ENCODE peak calls at places on chromosomes 3 and 15, in four cellular contexts. I is heart right ventricle, B is breast epithelium, D is HCT116. G is an unnamed sample.

GRCh38 chr3:197426161-197426566 is 127.8 kb upstream of the DLG1 start:
- DNase-seq in I (no peak), B (no peak), D (no peak), G (no peak)

GRCh38 chr3:112860898-112861297 is 14.2 kb upstream of the CD200R1L start:
- DNase-seq in B (no peak), I (no peak), D (no peak), G (no peak)

GRCh38 chr3:65672876-65673815 is 365.6 kb downstream of the MAGI1 start:
- DNase-seq in I (peak; percentile 55), B (no peak), D (peak; percentile 43), G (no peak)

GRCh38 chr15:31024979-31025378 is 33.6 kb upstream of the MTMR10 start:
- DNase-seq in I (no peak), D (no peak), B (no peak), G (no peak)

GRCh38 chr3:27533718-27534578 is 49.8 kb upstream of the SLC4A7 start:
- DNase-seq in B (peak; percentile 44), I (peak; percentile 40), D (peak; percentile 97), G (peak; percentile 95)

GRCh38 chr3:139353920-139354556 is 10.2 kb downstream of the MRPS22 start:
- DNase-seq in D (peak; percentile 60), B (no peak), I (no peak), G (peak; percentile 5)

GRCh38 chr3:64141476-64141875 is 83.8 kb downstream of the PRICKLE2 start:
- DNase-seq in D (no peak), I (no peak), B (no peak), G (no peak)

GRCh38 chr3:61141697-61142096 is 109.6 kb downstream of the FHIT start:
- DNase-seq in B (no peak), D (no peak), I (no peak), G (no peak)

GRCh38 chr3:189229421-189229820 is 57.6 kb downstream of the TPRG1 start:
- DNase-seq in D (no peak), B (no peak), I (no peak), G (no peak)

GRCh38 chr3:73601031-73601430 is 23.7 kb downstream of the PDZRN3 start:
- DNase-seq in I (no peak), B (no peak), D (no peak), G (no peak)

GRCh38 chr3:98534734-98535133 is 3.0 kb downstream of the GPR15 start:
- DNase-seq in B (no peak), I (no peak), D (no peak), G (no peak)

GRCh38 chr3:98532709-98533571 is 1.2 kb downstream of the GPR15 start:
- DNase-seq in B (no peak), D (no peak), I (no peak), G (no peak)

GRCh38 chr3:98536456-98537017 is 4.8 kb downstream of the GPR15 start:
- DNase-seq in B (no peak), D (no peak), I (no peak), G (no peak)

GRCh38 chr3:98532275-98532637 is 478 bp downstream of the GPR15 start:
- DNase-seq in D (no peak), I (no peak), B (no peak), G (no peak)

GRCh38 chr3:98534168-98534567 is 2.4 kb downstream of the GPR15 start:
- DNase-seq in B (no peak), D (no peak), I (no peak), G (no peak)
- H3K27ac ChIP-seq in B (no peak overlapping the region), D (peak overlapping the region; percentile 42), I (no peak overlapping the region), G (no peak overlapping the region)

DNA sequence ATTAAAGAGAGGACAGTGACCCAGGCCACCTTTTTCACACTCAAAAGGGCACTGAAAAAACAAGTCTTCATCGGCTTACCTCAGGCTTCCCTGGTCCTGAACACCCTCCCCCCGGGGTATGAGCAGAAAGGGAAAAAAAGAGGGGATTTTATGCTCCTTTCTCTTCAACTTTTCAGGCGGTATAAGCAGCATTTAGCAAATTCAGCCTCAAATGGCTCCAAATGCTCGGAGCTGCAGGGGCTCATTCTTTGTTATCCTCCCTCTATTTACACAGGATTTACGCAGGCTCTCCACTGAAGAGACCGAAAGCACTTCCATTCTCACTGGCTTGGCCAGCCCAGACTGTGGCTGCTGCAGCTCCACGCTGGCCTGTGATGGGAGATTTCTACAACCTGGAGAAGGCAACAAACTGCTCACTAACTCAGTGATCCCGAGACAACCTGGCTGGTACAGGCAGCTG is 54.5 kb downstream of the MEIS2 start:
- DNase-seq in I (no peak), D (no peak), B (no peak), G (no peak)
- H3K27ac ChIP-seq in I (peak overlapping the region; percentile 24), D (no peak overlapping the region), B (no peak overlapping the region), G (no peak overlapping the region)

DNA sequence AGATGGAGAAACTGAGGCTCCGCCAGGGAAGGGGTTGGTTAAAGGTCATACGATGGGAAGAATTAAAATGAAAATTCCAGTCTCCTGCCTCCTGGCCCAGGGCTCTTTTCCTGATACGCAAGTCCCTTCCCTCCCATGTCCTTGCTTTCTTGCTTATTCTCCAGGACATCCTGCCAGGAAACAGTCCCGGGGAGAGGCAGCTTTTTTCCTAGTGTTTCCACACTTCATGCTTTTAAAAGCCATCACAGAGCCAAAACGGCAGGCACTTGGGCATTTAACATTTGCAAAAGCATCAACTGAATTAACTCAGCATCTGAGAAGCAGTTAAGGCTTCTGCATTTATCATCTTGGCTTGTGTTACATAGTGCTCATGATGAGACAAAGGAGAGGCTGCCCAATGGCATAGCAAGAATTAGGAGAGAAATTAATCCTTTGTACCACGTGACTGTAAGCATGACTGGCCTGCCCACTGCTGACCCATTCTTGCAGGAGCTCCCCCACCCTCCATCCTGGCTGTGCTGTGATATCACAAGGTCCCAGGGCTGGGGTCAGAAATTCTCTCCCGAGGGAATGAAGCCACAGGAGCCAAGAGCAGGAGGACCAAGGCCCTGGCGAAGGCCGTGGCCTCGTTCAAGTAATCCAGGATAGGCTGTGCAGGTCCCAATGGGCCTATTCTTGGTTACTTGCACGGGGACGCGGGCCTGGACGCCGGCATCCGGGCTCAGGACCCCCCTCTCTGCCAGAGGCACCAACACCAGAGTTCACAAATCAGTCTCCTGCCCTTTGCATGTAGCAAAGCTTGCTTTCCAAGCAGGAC is 21.6 kb upstream of the VILL start:
- DNase-seq in B (no peak), D (no peak), I (no peak), G (no peak)
- H3K27ac ChIP-seq in B (no peak overlapping the region), D (no peak overlapping the region), I (peak overlapping the region; percentile 77), G (no peak overlapping the region)

DNA sequence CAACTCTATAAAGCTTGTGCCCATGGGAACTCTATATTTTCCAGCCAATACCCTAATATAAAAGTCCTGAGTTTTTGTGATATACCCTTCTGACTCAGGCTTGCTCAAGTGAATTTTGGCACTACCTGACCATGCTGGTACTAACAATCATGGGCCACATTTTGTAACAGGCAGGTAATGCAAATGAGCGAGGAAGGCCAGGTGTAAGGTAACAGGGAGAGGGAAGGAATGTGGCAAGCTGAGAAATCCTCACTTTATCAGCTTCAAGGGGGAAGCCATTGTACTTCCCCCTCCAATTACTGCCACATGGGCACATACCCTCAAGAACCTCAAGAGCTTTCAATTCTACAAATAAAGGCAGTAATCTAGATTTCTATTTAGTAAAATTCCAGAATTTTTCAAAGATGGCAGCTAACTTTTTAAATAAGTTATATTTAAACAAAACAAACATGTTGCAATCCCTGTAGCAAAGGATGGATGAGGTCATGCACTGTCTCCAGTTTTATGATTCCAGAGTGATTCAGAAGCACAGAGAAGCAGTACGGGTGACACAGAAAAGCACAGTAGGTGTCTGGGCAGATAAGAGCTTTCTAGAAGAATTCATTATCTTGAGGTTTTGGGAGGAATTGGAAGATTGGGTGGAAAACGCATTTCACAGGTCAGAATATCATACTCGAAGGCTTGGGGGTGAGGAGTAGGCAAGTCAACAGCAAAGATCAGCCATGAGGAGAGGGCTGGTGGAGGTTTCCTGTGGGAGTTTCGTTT is 87.6 kb downstream of the FOXP1 start:
- DNase-seq in I (no peak), D (no peak), B (no peak), G (peak; percentile 65)
- H3K27ac ChIP-seq in I (peak overlapping the region; percentile 36), D (no peak overlapping the region), B (peak overlapping the region; percentile 84), G (peak overlapping the region; percentile 94)

DNA sequence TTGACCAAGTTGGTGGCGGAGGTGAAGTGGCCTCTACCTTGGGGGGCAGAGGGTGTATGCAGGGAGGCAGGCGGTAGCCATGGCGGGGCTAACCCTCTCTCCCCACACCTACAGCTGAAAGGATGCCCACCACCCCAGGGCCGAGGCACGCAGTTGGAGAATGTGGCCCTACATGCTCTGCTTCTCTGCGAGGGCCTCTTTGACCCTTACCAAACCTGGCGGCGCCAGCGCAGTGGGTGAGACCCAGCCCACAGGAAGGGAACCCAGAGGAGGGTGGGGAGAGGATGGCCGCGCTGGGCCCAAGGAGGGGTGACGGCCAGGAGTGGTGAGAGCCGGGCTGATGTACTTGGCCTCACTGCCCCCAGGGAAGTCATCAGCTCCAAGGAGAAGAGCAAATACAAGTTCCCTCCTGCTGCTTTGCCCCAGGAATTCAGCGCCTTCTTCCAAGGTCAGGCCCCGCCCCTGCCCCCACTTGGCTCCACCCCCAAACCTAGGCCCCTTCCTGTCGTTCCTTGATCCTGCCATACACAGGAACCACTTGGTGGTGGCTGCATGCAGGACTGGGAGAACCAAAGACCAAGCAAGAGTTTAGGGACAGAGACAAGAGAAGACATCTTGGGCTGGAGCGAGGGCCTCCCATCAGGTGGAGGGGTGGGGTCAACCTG is 9.8 kb downstream of the NBEAL2 start:
- DNase-seq in I (no peak), B (no peak), D (no peak), G (no peak)
- H3K27ac ChIP-seq in I (no peak overlapping the region), B (no peak overlapping the region), D (no peak overlapping the region), G (no peak overlapping the region)

GRCh38 chr15:41567870-41568269 is 8.9 kb downstream of the TYRO3 start:
- DNase-seq in B (no peak), D (no peak), I (no peak), G (no peak)
- H3K27ac ChIP-seq in B (no peak overlapping the region), D (no peak overlapping the region), I (no peak overlapping the region), G (no peak overlapping the region)

DNA sequence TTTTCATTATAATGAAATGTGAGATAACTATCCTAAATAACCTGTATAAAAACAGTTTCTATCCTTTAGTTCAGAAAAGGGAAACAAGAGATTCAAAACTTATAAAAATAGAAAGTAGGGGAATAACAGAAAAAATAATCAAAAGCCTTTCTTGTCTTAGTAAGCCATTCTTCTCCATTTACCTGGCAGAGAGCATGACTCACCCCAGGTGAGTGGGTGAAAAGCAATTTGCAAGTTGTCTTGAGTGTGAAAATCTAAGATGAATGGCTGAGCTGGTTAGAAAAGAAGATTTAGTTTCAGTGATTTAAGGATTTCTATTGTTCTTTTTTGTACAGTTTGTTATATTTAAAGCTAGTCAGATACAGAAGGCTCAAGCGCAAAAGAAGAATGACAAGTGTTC is 702.0 kb downstream of the GRM7 start:
- DNase-seq in B (no peak), D (peak; percentile 18), I (no peak), G (peak; percentile 58)
- H3K27ac ChIP-seq in B (no peak overlapping the region), D (no peak overlapping the region), I (no peak overlapping the region), G (no peak overlapping the region)

DNA sequence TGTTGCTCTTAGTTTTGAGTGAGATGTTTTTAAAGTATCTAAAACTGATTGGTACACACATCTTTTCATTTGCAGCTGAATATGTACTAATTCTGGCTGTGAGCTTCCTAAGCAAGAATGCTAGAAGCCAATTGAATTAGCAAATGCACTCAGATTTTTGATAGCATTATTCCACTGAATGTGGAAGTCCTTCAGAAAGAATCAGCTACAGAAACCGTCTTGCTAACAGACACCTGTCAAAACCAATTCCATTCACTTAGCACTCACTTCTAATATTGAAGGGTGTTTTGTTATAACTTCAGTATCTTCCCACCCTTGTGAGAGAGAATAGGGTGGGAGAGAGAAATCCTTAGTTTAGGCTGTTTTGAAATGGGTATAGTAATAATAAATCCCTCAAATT is 317.7 kb downstream of the IL5RA start:
- DNase-seq in D (no peak), I (no peak), B (no peak), G (no peak)
- H3K27ac ChIP-seq in D (no peak overlapping the region), I (no peak overlapping the region), B (no peak overlapping the region), G (no peak overlapping the region)

GRCh38 chr3:167113466-167113865 is 266.6 kb downstream of the ZBBX start:
- DNase-seq in D (no peak), B (no peak), I (no peak), G (no peak)
- H3K27ac ChIP-seq in D (no peak overlapping the region), B (no peak overlapping the region), I (no peak overlapping the region), G (no peak overlapping the region)